ENCODE peak calls at places on chromosomes 13 and 19, in ten cellular contexts. C, K, P, H, O, S, T, F, Y and J are unnamed samples.

GRCh38 chr13:98978280-98978679 is 416 bp upstream of the DOCK9 start:
- DNase-seq in C (peak), K (peak), P (no peak), H (peak), O (no peak), S (no peak), T (no peak), F (no peak), Y (no peak), J (no peak)

GRCh38 chr13:24261566-24261965 is 47.8 kb upstream of the C1QTNF9 start:
- DNase-seq in C (no peak), K (no peak), P (no peak), H (no peak), O (no peak), S (no peak), T (no peak), F (no peak), Y (no peak), J (no peak)

GRCh38 chr13:85549819-85550218 is 249.4 kb downstream of the SLITRK6 start:
- DNase-seq in C (no peak), K (no peak), P (peak), H (no peak), O (no peak), S (no peak), T (no peak), F (peak), Y (no peak), J (no peak)

GRCh38 chr13:20652946-20653345 is 50.6 kb upstream of the IL17D start:
- DNase-seq in C (no peak), K (peak), P (no peak), H (no peak), O (no peak), S (no peak), T (no peak), F (peak), Y (no peak), J (no peak)

GRCh38 chr19:18741124-18741493 is 50.0 kb downstream of the COMP start:
- DNase-seq in C (no peak), K (no peak), P (no peak), H (no peak), O (no peak), S (no peak), T (no peak), F (no peak), Y (no peak), J (no peak)

GRCh38 chr13:44903596-44903995 is 85.7 kb downstream of the NUFIP1 start:
- DNase-seq in C (no peak), K (no peak), P (peak), H (peak), O (no peak), S (no peak), T (peak), F (no peak), Y (no peak), J (peak)

GRCh38 chr13:94825507-94825906 is 113.2 kb upstream of the SOX21 start:
- DNase-seq in C (no peak), K (peak), P (peak), H (no peak), O (no peak), S (peak), T (peak), F (peak), Y (peak), J (peak)

GRCh38 chr19:3479819-3480215 is 508 bp downstream of the SMIM24 start:
- DNase-seq in C (no peak), K (no peak), P (no peak), H (no peak), O (no peak), S (no peak), T (no peak), F (no peak), Y (no peak), J (no peak)

GRCh38 chr19:32222594-32222993 is 122.8 kb upstream of the ZNF507 start:
- DNase-seq in C (no peak), K (no peak), P (no peak), H (no peak), O (no peak), S (no peak), T (no peak), F (no peak), Y (no peak), J (no peak)

GRCh38 chr19:38728752-38729541 is 15.3 kb downstream of the CAPN12 start:
- DNase-seq in C (no peak), K (no peak), P (no peak), H (no peak), O (no peak), S (no peak), T (no peak), F (no peak), Y (no peak), J (no peak)

GRCh38 chr13:20195846-20196245 is 3.1 kb upstream of the GJB2 start:
- DNase-seq in C (no peak), K (no peak), P (no peak), H (no peak), O (no peak), S (no peak), T (no peak), F (no peak), Y (no peak), J (no peak)

GRCh38 chr19:711224-711623 is 2.5 kb downstream of the PALM start:
- DNase-seq in C (no peak), K (no peak), P (no peak), H (no peak), O (no peak), S (no peak), T (no peak), F (no peak), Y (no peak), J (no peak)